ENCODE peak calls at places on chromosome 16, in eight cellular contexts. One of them, this sample, is unnamed.

GRCh38 chr16:48384982-48385271 is 286 bp downstream of the SIAH1 start:
- DNase-seq in HFF-Myc: no peak
- DNase-seq in CD8-positive, alpha-beta T cell: no peak
- DNase-seq in glutamatergic neuron: no peak
- DNase-seq in thoracic aorta: no peak
- DNase-seq in fibroblast of lung: no peak
- DNase-seq in Calu3: no peak
- DNase-seq in A549: no peak
- DNase-seq in this sample: no peak

GRCh38 chr16:74309789-74310781 is 13.5 kb downstream of the PSMD7 start:
- DNase-seq in HFF-Myc: peak; percentile 41
- DNase-seq in A549: peak; percentile 57
- DNase-seq in fibroblast of lung: peak; percentile 65
- DNase-seq in glutamatergic neuron: no peak
- DNase-seq in Calu3: peak; percentile 38
- DNase-seq in thoracic aorta: no peak
- DNase-seq in CD8-positive, alpha-beta T cell: no peak
- DNase-seq in this sample: no peak

GRCh38 chr16:1494711-1495110 is 1.6 kb downstream of the TELO2 start:
- DNase-seq in CD8-positive, alpha-beta T cell: no peak
- DNase-seq in fibroblast of lung: peak; percentile 6
- DNase-seq in Calu3: no peak
- DNase-seq in A549: no peak
- DNase-seq in thoracic aorta: no peak
- DNase-seq in HFF-Myc: no peak
- DNase-seq in glutamatergic neuron: peak; percentile 73
- DNase-seq in this sample: no peak

GRCh38 chr16:58225965-58226602 is 28.2 kb upstream of the CSNK2A2 start:
- DNase-seq in Calu3: no peak
- DNase-seq in fibroblast of lung: no peak
- DNase-seq in A549: no peak
- DNase-seq in thoracic aorta: no peak
- DNase-seq in CD8-positive, alpha-beta T cell: no peak
- DNase-seq in glutamatergic neuron: no peak
- DNase-seq in HFF-Myc: no peak
- DNase-seq in this sample: no peak

GRCh38 chr16:85402910-85403692 is 210.0 kb upstream of the GSE1 start:
- DNase-seq in CD8-positive, alpha-beta T cell: peak; percentile 3
- DNase-seq in glutamatergic neuron: peak; percentile 34
- DNase-seq in thoracic aorta: no peak
- DNase-seq in HFF-Myc: no peak
- DNase-seq in fibroblast of lung: peak; percentile 63
- DNase-seq in Calu3: peak; percentile 0
- DNase-seq in A549: no peak
- DNase-seq in this sample: peak; percentile 27

GRCh38 chr16:82070656-82071369 is 35.8 kb downstream of the HSD17B2 start:
- DNase-seq in fibroblast of lung: peak; percentile 43
- DNase-seq in thoracic aorta: no peak
- DNase-seq in HFF-Myc: no peak
- DNase-seq in CD8-positive, alpha-beta T cell: no peak
- DNase-seq in Calu3: no peak
- DNase-seq in glutamatergic neuron: no peak
- DNase-seq in A549: no peak
- DNase-seq in this sample: no peak

GRCh38 chr16:79856581-79856980 is 256.0 kb upstream of the MAF start:
- DNase-seq in HFF-Myc: no peak
- DNase-seq in Calu3: no peak
- DNase-seq in glutamatergic neuron: no peak
- DNase-seq in thoracic aorta: no peak
- DNase-seq in CD8-positive, alpha-beta T cell: no peak
- DNase-seq in fibroblast of lung: no peak
- DNase-seq in A549: no peak
- DNase-seq in this sample: no peak

GRCh38 chr16:68790130-68790761 is 53.1 kb upstream of the TANGO6 start:
- DNase-seq in CD8-positive, alpha-beta T cell: no peak
- DNase-seq in thoracic aorta: no peak
- DNase-seq in A549: peak; percentile 70
- DNase-seq in glutamatergic neuron: no peak
- DNase-seq in fibroblast of lung: peak; percentile 72
- DNase-seq in Calu3: peak; percentile 74
- DNase-seq in HFF-Myc: no peak
- DNase-seq in this sample: no peak

GRCh38 chr16:64206877-64207276 is 915.0 kb downstream of the CDH11 start:
- DNase-seq in A549: no peak
- DNase-seq in fibroblast of lung: peak; percentile 14
- DNase-seq in thoracic aorta: no peak
- DNase-seq in HFF-Myc: no peak
- DNase-seq in glutamatergic neuron: peak; percentile 17
- DNase-seq in Calu3: no peak
- DNase-seq in CD8-positive, alpha-beta T cell: no peak
- DNase-seq in this sample: no peak

GRCh38 chr16:85006639-85007038 is 4.7 kb downstream of the ZDHHC7 start:
- DNase-seq in glutamatergic neuron: no peak
- DNase-seq in Calu3: no peak
- DNase-seq in thoracic aorta: no peak
- DNase-seq in CD8-positive, alpha-beta T cell: no peak
- DNase-seq in fibroblast of lung: peak; percentile 44
- DNase-seq in HFF-Myc: no peak
- DNase-seq in A549: no peak
- DNase-seq in this sample: no peak

DNA sequence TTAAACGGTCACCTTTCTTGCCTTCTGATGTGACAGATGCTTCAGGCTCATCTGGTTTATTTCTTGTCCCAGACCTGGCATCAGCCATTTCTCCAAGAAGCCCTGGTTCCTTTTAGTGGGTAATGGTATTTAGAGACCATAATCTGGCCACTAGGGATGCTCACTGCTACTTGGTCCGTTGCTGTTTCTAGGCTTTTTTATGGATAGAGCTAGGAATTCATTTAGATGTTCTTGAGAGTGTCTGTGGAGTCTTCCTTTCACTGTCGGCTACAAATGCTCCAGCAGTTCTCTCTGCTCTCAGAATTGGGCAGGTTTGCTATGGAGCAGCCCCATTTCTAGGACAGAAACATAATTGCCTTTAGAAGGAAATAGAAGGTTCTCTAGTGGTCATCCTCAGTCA is 214.5 kb downstream of the KATNIP start:
- DNase-seq in HFF-Myc: no peak
- DNase-seq in fibroblast of lung: no peak
- DNase-seq in CD8-positive, alpha-beta T cell: no peak
- DNase-seq in Calu3: no peak
- DNase-seq in thoracic aorta: no peak
- DNase-seq in glutamatergic neuron: no peak
- DNase-seq in A549: no peak
- DNase-seq in this sample: no peak
- TF ChIP-seq CTCF in HFF-Myc: no peak
- TF ChIP-seq CTCF in fibroblast of lung: no peak
- TF ChIP-seq CTCF in CD8-positive, alpha-beta T cell: no peak
- TF ChIP-seq CTCF in Calu3: no peak
- TF ChIP-seq CTCF in thoracic aorta: no peak
- TF ChIP-seq CTCF in glutamatergic neuron: no peak
- TF ChIP-seq CTCF in A549: no peak
- TF ChIP-seq CTCF in this sample: no peak

DNA sequence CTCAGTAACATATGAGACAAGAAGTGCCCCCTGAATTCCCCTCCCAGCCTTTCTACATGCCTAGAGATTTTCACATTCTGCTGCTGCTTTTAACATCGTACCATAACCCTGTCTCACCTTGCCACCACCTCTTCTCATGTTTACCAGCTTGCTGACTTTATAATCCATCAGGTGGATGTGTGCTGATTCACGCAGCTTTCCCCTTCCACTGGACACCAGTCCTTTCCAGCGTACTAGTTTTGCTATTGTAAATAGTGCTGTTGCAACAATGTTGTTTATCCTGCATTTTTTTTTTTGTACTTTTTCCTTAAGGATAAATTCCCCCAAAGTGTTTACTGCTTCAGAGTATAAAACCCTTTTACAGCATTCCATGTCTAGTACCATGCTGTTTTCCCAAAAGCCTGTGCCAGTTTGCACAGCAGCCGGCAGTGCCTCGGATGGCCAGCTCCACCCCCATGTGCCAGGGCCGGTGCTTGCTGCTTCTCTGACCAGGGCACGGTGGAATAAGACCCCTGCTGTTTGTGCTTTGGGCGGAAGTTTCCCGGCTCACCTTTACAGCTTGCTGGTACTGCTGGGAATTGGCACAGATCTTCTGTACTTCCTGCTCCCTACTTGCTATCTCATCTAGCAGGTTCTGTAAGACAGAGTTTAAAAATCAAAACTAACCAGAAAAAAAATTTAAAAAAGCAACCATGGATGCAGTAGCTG is 41.3 kb downstream of the UBN1 start:
- DNase-seq in Calu3: no peak
- DNase-seq in thoracic aorta: no peak
- DNase-seq in HFF-Myc: no peak
- DNase-seq in glutamatergic neuron: no peak
- DNase-seq in A549: no peak
- DNase-seq in fibroblast of lung: no peak
- DNase-seq in CD8-positive, alpha-beta T cell: no peak
- DNase-seq in this sample: no peak
- TF ChIP-seq CTCF in Calu3: no peak
- TF ChIP-seq CTCF in thoracic aorta: no peak
- TF ChIP-seq CTCF in HFF-Myc: no peak
- TF ChIP-seq CTCF in glutamatergic neuron: no peak
- TF ChIP-seq CTCF in A549: no peak
- TF ChIP-seq CTCF in fibroblast of lung: no peak
- TF ChIP-seq CTCF in CD8-positive, alpha-beta T cell: no peak
- TF ChIP-seq CTCF in this sample: no peak

GRCh38 chr16:25692734-25693508 is 1.2 kb downstream of the HS3ST4 start:
- DNase-seq in glutamatergic neuron: peak; percentile 53
- DNase-seq in thoracic aorta: no peak
- DNase-seq in Calu3: no peak
- DNase-seq in CD8-positive, alpha-beta T cell: no peak
- DNase-seq in fibroblast of lung: no peak
- DNase-seq in A549: no peak
- DNase-seq in HFF-Myc: no peak
- DNase-seq in this sample: no peak

GRCh38 chr16:25690563-25691143 is 1.1 kb upstream of the HS3ST4 start:
- DNase-seq in thoracic aorta: no peak
- DNase-seq in CD8-positive, alpha-beta T cell: no peak
- DNase-seq in HFF-Myc: no peak
- DNase-seq in Calu3: no peak
- DNase-seq in A549: no peak
- DNase-seq in glutamatergic neuron: no peak
- DNase-seq in fibroblast of lung: no peak
- DNase-seq in this sample: no peak

GRCh38 chr16:25691519-25692091 is at the start of gene HS3ST4:
- DNase-seq in Calu3: no peak
- DNase-seq in thoracic aorta: no peak
- DNase-seq in glutamatergic neuron: peak; percentile 53
- DNase-seq in fibroblast of lung: no peak
- DNase-seq in HFF-Myc: no peak
- DNase-seq in CD8-positive, alpha-beta T cell: no peak
- DNase-seq in A549: no peak
- DNase-seq in this sample: no peak

GRCh38 chr16:25693621-25694020 is 1.9 kb downstream of the HS3ST4 start:
- DNase-seq in CD8-positive, alpha-beta T cell: no peak
- DNase-seq in fibroblast of lung: no peak
- DNase-seq in Calu3: no peak
- DNase-seq in thoracic aorta: no peak
- DNase-seq in A549: no peak
- DNase-seq in glutamatergic neuron: no peak
- DNase-seq in HFF-Myc: no peak
- DNase-seq in this sample: no peak

DNA sequence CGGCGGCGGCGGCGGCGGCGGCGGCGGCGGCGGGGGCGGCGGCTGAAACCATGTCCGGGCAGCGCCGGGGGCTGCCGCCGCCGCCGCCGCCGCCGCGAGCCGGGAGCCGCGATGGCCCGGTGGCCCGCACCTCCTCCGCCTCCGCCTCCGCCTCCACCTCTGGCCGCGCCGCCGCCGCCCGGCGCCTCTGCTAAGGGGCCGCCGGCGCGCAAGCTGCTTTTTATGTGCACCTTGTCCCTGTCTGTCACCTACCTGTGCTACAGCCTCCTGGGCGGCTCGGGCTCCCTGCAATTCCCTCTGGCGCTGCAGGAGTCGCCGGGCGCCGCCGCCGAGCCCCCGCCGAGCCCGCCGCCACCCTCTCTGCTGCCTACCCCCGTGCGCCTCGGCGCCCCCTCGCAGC is 548 bp downstream of the HS3ST4 start:
- DNase-seq in fibroblast of lung: no peak
- DNase-seq in A549: no peak
- DNase-seq in CD8-positive, alpha-beta T cell: no peak
- DNase-seq in HFF-Myc: no peak
- DNase-seq in thoracic aorta: no peak
- DNase-seq in glutamatergic neuron: peak; percentile 36
- DNase-seq in Calu3: no peak
- DNase-seq in this sample: no peak
- TF ChIP-seq CTCF in fibroblast of lung: no peak
- TF ChIP-seq CTCF in A549: no peak
- TF ChIP-seq CTCF in CD8-positive, alpha-beta T cell: no peak
- TF ChIP-seq CTCF in HFF-Myc: no peak
- TF ChIP-seq CTCF in thoracic aorta: no peak
- TF ChIP-seq CTCF in glutamatergic neuron: no peak
- TF ChIP-seq CTCF in Calu3: no peak
- TF ChIP-seq CTCF in this sample: no peak

GRCh38 chr16:28905800-28906372 is 19.2 kb downstream of the RABEP2 start:
- DNase-seq in CD8-positive, alpha-beta T cell: no peak
- DNase-seq in HFF-Myc: no peak
- DNase-seq in thoracic aorta: no peak
- DNase-seq in glutamatergic neuron: no peak
- DNase-seq in A549: no peak
- DNase-seq in Calu3: no peak
- DNase-seq in fibroblast of lung: no peak
- DNase-seq in this sample: no peak

GRCh38 chr16:28904363-28904762 is 20.7 kb downstream of the RABEP2 start:
- DNase-seq in thoracic aorta: no peak
- DNase-seq in fibroblast of lung: no peak
- DNase-seq in glutamatergic neuron: no peak
- DNase-seq in HFF-Myc: no peak
- DNase-seq in CD8-positive, alpha-beta T cell: no peak
- DNase-seq in A549: no peak
- DNase-seq in Calu3: no peak
- DNase-seq in this sample: no peak

GRCh38 chr16:28905229-28905754 is 19.7 kb downstream of the RABEP2 start:
- DNase-seq in CD8-positive, alpha-beta T cell: no peak
- DNase-seq in HFF-Myc: no peak
- DNase-seq in A549: no peak
- DNase-seq in Calu3: no peak
- DNase-seq in thoracic aorta: no peak
- DNase-seq in fibroblast of lung: no peak
- DNase-seq in glutamatergic neuron: no peak
- DNase-seq in this sample: no peak

GRCh38 chr16:28903344-28904042 is 21.5 kb downstream of the RABEP2 start:
- DNase-seq in CD8-positive, alpha-beta T cell: no peak
- DNase-seq in Calu3: no peak
- DNase-seq in HFF-Myc: no peak
- DNase-seq in thoracic aorta: no peak
- DNase-seq in glutamatergic neuron: no peak
- DNase-seq in A549: no peak
- DNase-seq in fibroblast of lung: no peak
- DNase-seq in this sample: no peak

DNA sequence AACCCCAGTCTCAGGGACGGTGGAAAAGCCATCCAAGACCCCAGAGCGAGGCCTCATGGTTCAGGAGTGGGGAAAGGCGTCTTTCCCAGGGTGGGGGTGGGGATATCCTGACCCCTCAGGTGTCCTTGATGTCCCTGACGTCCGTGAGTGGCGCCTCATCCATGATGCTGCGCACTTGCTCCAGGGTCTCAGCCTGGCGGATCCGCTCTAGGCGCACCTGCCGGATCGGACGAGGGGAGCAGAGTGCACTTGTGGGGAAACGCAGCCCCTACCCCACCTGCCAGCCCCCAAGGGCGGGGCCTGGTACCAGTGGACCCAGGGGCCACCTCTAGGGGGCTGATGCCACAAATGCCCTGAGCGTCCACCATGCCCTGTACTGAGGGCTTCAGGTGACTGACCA is 20.2 kb downstream of the RABEP2 start:
- DNase-seq in HFF-Myc: no peak
- DNase-seq in A549: no peak
- DNase-seq in thoracic aorta: no peak
- DNase-seq in fibroblast of lung: no peak
- DNase-seq in Calu3: no peak
- DNase-seq in CD8-positive, alpha-beta T cell: no peak
- DNase-seq in glutamatergic neuron: no peak
- DNase-seq in this sample: no peak
- TF ChIP-seq CTCF in HFF-Myc: no peak
- TF ChIP-seq CTCF in A549: no peak
- TF ChIP-seq CTCF in thoracic aorta: no peak
- TF ChIP-seq CTCF in fibroblast of lung: no peak
- TF ChIP-seq CTCF in Calu3: no peak
- TF ChIP-seq CTCF in CD8-positive, alpha-beta T cell: no peak
- TF ChIP-seq CTCF in glutamatergic neuron: no peak
- TF ChIP-seq CTCF in this sample: no peak

This sample was measured in CD14-positive monocyte.